ENCODE peak calls at places on chromosomes 7 and 10, in six cellular contexts. One of them, this sample, is unnamed.

GRCh38 chr10:122018951-122019413 is 30.0 kb downstream of the TACC2 start:
- DNase-seq in H1: no peak
- DNase-seq in dorsolateral prefrontal cortex: no peak
- DNase-seq in RWPE1: peak; percentile 78
- DNase-seq in endothelial cell of umbilical vein: no peak
- DNase-seq in sigmoid colon: no peak
- DNase-seq in this sample: no peak

GRCh38 chr10:116470768-116471415 is 43.2 kb downstream of the PNLIPRP3 start:
- DNase-seq in RWPE1: peak; percentile 76
- DNase-seq in endothelial cell of umbilical vein: no peak
- DNase-seq in dorsolateral prefrontal cortex: no peak
- DNase-seq in H1: peak; percentile 62
- DNase-seq in sigmoid colon: no peak
- DNase-seq in this sample: no peak

GRCh38 chr10:71285180-71285545 is 33.9 kb upstream of the SLC29A3 start:
- DNase-seq in RWPE1: peak; percentile 66
- DNase-seq in endothelial cell of umbilical vein: peak; percentile 36
- DNase-seq in sigmoid colon: no peak
- DNase-seq in dorsolateral prefrontal cortex: peak; percentile 54
- DNase-seq in H1: peak; percentile 85
- DNase-seq in this sample: peak; percentile 26

GRCh38 chr7:24932815-24933214 is 47.2 kb downstream of the OSBPL3 start:
- DNase-seq in dorsolateral prefrontal cortex: no peak
- DNase-seq in RWPE1: no peak
- DNase-seq in H1: no peak
- DNase-seq in endothelial cell of umbilical vein: no peak
- DNase-seq in sigmoid colon: no peak
- DNase-seq in this sample: peak; percentile 18

GRCh38 chr10:79354141-79354540 is 6.9 kb downstream of the PPIF start:
- DNase-seq in RWPE1: no peak
- DNase-seq in sigmoid colon: no peak
- DNase-seq in dorsolateral prefrontal cortex: no peak
- DNase-seq in H1: no peak
- DNase-seq in endothelial cell of umbilical vein: no peak
- DNase-seq in this sample: no peak

GRCh38 chr10:87579563-87579962 is 74.9 kb downstream of the MINPP1 start:
- DNase-seq in sigmoid colon: no peak
- DNase-seq in dorsolateral prefrontal cortex: no peak
- DNase-seq in RWPE1: no peak
- DNase-seq in H1: no peak
- DNase-seq in endothelial cell of umbilical vein: no peak
- DNase-seq in this sample: no peak

GRCh38 chr10:6721480-6721879 is 141.4 kb upstream of the PRKCQ start:
- DNase-seq in sigmoid colon: peak; percentile 85
- DNase-seq in H1: no peak
- DNase-seq in dorsolateral prefrontal cortex: no peak
- DNase-seq in endothelial cell of umbilical vein: peak; percentile 94
- DNase-seq in RWPE1: peak; percentile 90
- DNase-seq in this sample: no peak

GRCh38 chr7:13988765-13989137 is 715 bp downstream of the ETV1 start:
- DNase-seq in sigmoid colon: no peak
- DNase-seq in RWPE1: no peak
- DNase-seq in dorsolateral prefrontal cortex: no peak
- DNase-seq in endothelial cell of umbilical vein: peak; percentile 67
- DNase-seq in H1: no peak
- DNase-seq in this sample: no peak

GRCh38 chr10:19656420-19657042 is 159.7 kb upstream of the PLXDC2 start:
- DNase-seq in H1: no peak
- DNase-seq in RWPE1: no peak
- DNase-seq in endothelial cell of umbilical vein: no peak
- DNase-seq in sigmoid colon: no peak
- DNase-seq in dorsolateral prefrontal cortex: no peak
- DNase-seq in this sample: no peak

GRCh38 chr10:103433858-103434257 is 18.3 kb downstream of the CALHM2 start:
- DNase-seq in H1: no peak
- DNase-seq in endothelial cell of umbilical vein: no peak
- DNase-seq in RWPE1: no peak
- DNase-seq in sigmoid colon: no peak
- DNase-seq in dorsolateral prefrontal cortex: no peak
- DNase-seq in this sample: no peak

GRCh38 chr7:136530831-136531230 is 337.6 kb upstream of the CHRM2 start:
- DNase-seq in dorsolateral prefrontal cortex: no peak
- DNase-seq in RWPE1: no peak
- DNase-seq in endothelial cell of umbilical vein: no peak
- DNase-seq in sigmoid colon: no peak
- DNase-seq in H1: no peak
- DNase-seq in this sample: no peak

GRCh38 chr10:100829933-100830727 is 82.6 kb upstream of the SLF2 start:
- DNase-seq in sigmoid colon: peak; percentile 53
- DNase-seq in H1: no peak
- DNase-seq in endothelial cell of umbilical vein: no peak
- DNase-seq in RWPE1: no peak
- DNase-seq in dorsolateral prefrontal cortex: no peak
- DNase-seq in this sample: no peak

GRCh38 chr10:6562221-6562620 is 17.9 kb downstream of the PRKCQ start:
- DNase-seq in sigmoid colon: no peak
- DNase-seq in RWPE1: no peak
- DNase-seq in H1: no peak
- DNase-seq in dorsolateral prefrontal cortex: no peak
- DNase-seq in endothelial cell of umbilical vein: no peak
- DNase-seq in this sample: no peak

GRCh38 chr7:145903658-145904057 is 212.9 kb upstream of the CNTNAP2 start:
- DNase-seq in H1: no peak
- DNase-seq in endothelial cell of umbilical vein: no peak
- DNase-seq in sigmoid colon: no peak
- DNase-seq in dorsolateral prefrontal cortex: no peak
- DNase-seq in RWPE1: no peak
- DNase-seq in this sample: no peak

GRCh38 chr7:107494315-107494751 is 24.5 kb downstream of the GPR22 start:
- DNase-seq in RWPE1: no peak
- DNase-seq in H1: no peak
- DNase-seq in endothelial cell of umbilical vein: no peak
- DNase-seq in dorsolateral prefrontal cortex: no peak
- DNase-seq in sigmoid colon: no peak
- DNase-seq in this sample: no peak

GRCh38 chr7:116598278-116598677 is 73.4 kb downstream of the CAV1 start:
- DNase-seq in RWPE1: no peak
- DNase-seq in endothelial cell of umbilical vein: no peak
- DNase-seq in sigmoid colon: no peak
- DNase-seq in dorsolateral prefrontal cortex: peak; percentile 33
- DNase-seq in H1: no peak
- DNase-seq in this sample: no peak

DNA sequence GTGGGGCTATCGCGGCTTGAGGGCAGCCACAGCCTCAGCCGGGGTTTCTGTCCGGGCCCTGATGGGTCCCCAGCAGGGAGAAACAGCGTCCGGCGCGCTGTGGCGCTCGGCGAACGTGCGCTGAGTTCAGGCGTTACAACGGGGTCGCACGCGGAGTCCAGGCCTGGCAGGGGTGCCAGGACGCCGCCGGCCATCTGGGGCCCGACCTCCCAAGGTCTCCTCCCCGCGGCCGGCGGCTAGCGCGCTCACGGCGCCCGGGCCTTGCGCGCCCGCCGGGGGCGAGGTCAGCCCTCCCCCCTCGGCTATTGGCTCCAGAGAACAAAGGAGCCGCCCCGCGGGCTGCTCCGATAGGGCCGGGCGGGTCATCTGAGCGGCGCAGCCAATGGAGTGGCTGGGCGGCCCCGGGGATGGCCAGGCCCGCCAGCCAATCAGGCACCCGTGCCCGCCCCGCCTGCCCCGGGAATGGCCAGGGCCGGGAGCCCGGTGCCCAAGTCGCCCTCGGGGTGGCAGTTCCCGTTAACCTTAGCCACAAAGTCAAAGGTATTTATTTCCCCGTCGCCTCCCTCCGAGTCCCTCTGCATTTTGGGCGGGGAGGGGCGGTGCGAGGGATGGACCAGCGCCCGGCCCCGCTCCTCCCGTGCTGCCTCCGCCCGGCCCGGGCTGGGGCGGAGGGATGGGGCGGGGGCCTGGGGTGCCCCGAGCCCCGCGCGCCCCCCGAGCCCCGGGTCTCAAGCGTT is at the start of gene ZNF775:
- DNase-seq in H1: peak; percentile 93
- DNase-seq in sigmoid colon: peak; percentile 98
- DNase-seq in RWPE1: peak; percentile 99
- DNase-seq in endothelial cell of umbilical vein: peak; percentile 93
- DNase-seq in dorsolateral prefrontal cortex: peak; percentile 91
- DNase-seq in this sample: peak; percentile 90
- TF ChIP-seq CTCF in H1: no peak
- TF ChIP-seq CTCF in sigmoid colon: no peak
- TF ChIP-seq CTCF in RWPE1: no peak
- TF ChIP-seq CTCF in endothelial cell of umbilical vein: no peak
- TF ChIP-seq CTCF in dorsolateral prefrontal cortex: no peak
- TF ChIP-seq CTCF in this sample: no peak

GRCh38 chr10:70115948-70116682 is 16.5 kb downstream of the AIFM2 start:
- DNase-seq in dorsolateral prefrontal cortex: peak; percentile 47
- DNase-seq in RWPE1: peak; percentile 76
- DNase-seq in H1: peak; percentile 84
- DNase-seq in endothelial cell of umbilical vein: peak; percentile 35
- DNase-seq in sigmoid colon: peak; percentile 74
- DNase-seq in this sample: peak; percentile 31

GRCh38 chr10:70118196-70118595 is 14.4 kb downstream of the AIFM2 start:
- DNase-seq in RWPE1: no peak
- DNase-seq in dorsolateral prefrontal cortex: no peak
- DNase-seq in endothelial cell of umbilical vein: no peak
- DNase-seq in sigmoid colon: no peak
- DNase-seq in H1: no peak
- DNase-seq in this sample: no peak

GRCh38 chr10:70111496-70111895 is 21.1 kb downstream of the AIFM2 start:
- DNase-seq in RWPE1: no peak
- DNase-seq in dorsolateral prefrontal cortex: no peak
- DNase-seq in H1: no peak
- DNase-seq in sigmoid colon: no peak
- DNase-seq in endothelial cell of umbilical vein: no peak
- DNase-seq in this sample: no peak

GRCh38 chr10:70117646-70118045 is 15.0 kb downstream of the AIFM2 start:
- DNase-seq in dorsolateral prefrontal cortex: no peak
- DNase-seq in sigmoid colon: no peak
- DNase-seq in endothelial cell of umbilical vein: no peak
- DNase-seq in H1: no peak
- DNase-seq in RWPE1: no peak
- DNase-seq in this sample: no peak

DNA sequence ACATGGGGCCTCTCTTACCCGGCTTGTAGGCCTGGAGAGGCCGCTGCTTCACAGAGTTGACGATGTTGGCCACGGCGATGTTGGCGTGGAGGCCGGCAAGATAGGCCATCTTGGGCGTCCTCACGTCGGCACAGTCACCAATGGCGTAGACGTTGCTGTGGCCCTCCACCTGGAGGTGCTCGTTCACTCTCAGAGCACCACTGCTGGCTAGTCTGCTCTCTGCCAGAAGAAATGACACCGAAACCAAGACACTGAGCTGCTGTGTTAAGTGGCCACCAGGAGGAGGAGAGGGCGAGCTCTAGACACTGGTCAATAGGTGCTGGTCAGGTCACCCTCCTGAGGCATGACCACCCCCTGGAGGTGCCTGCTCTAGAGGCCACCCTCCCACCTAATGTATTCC is 17.7 kb downstream of the AIFM2 start:
- DNase-seq in sigmoid colon: no peak
- DNase-seq in H1: no peak
- DNase-seq in RWPE1: no peak
- DNase-seq in dorsolateral prefrontal cortex: no peak
- DNase-seq in endothelial cell of umbilical vein: no peak
- DNase-seq in this sample: no peak
- TF ChIP-seq CTCF in sigmoid colon: no peak
- TF ChIP-seq CTCF in H1: peak; percentile 39
- TF ChIP-seq CTCF in RWPE1: no peak
- TF ChIP-seq CTCF in dorsolateral prefrontal cortex: no peak
- TF ChIP-seq CTCF in endothelial cell of umbilical vein: no peak
- TF ChIP-seq CTCF in this sample: no peak

GRCh38 chr7:127632276-127632910 is 14.5 kb upstream of the PAX4 start:
- DNase-seq in endothelial cell of umbilical vein: no peak
- DNase-seq in dorsolateral prefrontal cortex: no peak
- DNase-seq in RWPE1: no peak
- DNase-seq in sigmoid colon: no peak
- DNase-seq in H1: no peak
- DNase-seq in this sample: no peak

GRCh38 chr7:127629268-127629854 is 11.4 kb upstream of the PAX4 start:
- DNase-seq in endothelial cell of umbilical vein: no peak
- DNase-seq in RWPE1: peak; percentile 25
- DNase-seq in dorsolateral prefrontal cortex: no peak
- DNase-seq in H1: peak; percentile 94
- DNase-seq in sigmoid colon: no peak
- DNase-seq in this sample: no peak

GRCh38 chr7:127628445-127628844 is 10.5 kb upstream of the PAX4 start:
- DNase-seq in RWPE1: no peak
- DNase-seq in sigmoid colon: no peak
- DNase-seq in dorsolateral prefrontal cortex: no peak
- DNase-seq in H1: peak; percentile 65
- DNase-seq in endothelial cell of umbilical vein: peak; percentile 19
- DNase-seq in this sample: no peak
- TF ChIP-seq CTCF in RWPE1: no peak
- TF ChIP-seq CTCF in sigmoid colon: no peak
- TF ChIP-seq CTCF in dorsolateral prefrontal cortex: no peak
- TF ChIP-seq CTCF in H1: peak; percentile 63
- TF ChIP-seq CTCF in endothelial cell of umbilical vein: peak; percentile 23
- TF ChIP-seq CTCF in this sample: no peak

GRCh38 chr10:23338886-23339285 is 5.7 kb downstream of the C10orf67 start:
- DNase-seq in sigmoid colon: no peak
- DNase-seq in dorsolateral prefrontal cortex: no peak
- DNase-seq in RWPE1: no peak
- DNase-seq in endothelial cell of umbilical vein: no peak
- DNase-seq in H1: no peak
- DNase-seq in this sample: no peak

GRCh38 chr10:23340346-23340745 is 4.3 kb downstream of the C10orf67 start:
- DNase-seq in RWPE1: no peak
- DNase-seq in endothelial cell of umbilical vein: no peak
- DNase-seq in H1: no peak
- DNase-seq in dorsolateral prefrontal cortex: no peak
- DNase-seq in sigmoid colon: no peak
- DNase-seq in this sample: no peak

GRCh38 chr10:23337616-23338015 is 7.0 kb downstream of the C10orf67 start:
- DNase-seq in RWPE1: no peak
- DNase-seq in dorsolateral prefrontal cortex: no peak
- DNase-seq in sigmoid colon: no peak
- DNase-seq in H1: no peak
- DNase-seq in endothelial cell of umbilical vein: no peak
- DNase-seq in this sample: no peak

GRCh38 chr10:23341004-23341403 is 3.6 kb downstream of the C10orf67 start:
- DNase-seq in endothelial cell of umbilical vein: no peak
- DNase-seq in RWPE1: no peak
- DNase-seq in sigmoid colon: no peak
- DNase-seq in dorsolateral prefrontal cortex: no peak
- DNase-seq in H1: no peak
- DNase-seq in this sample: no peak

DNA sequence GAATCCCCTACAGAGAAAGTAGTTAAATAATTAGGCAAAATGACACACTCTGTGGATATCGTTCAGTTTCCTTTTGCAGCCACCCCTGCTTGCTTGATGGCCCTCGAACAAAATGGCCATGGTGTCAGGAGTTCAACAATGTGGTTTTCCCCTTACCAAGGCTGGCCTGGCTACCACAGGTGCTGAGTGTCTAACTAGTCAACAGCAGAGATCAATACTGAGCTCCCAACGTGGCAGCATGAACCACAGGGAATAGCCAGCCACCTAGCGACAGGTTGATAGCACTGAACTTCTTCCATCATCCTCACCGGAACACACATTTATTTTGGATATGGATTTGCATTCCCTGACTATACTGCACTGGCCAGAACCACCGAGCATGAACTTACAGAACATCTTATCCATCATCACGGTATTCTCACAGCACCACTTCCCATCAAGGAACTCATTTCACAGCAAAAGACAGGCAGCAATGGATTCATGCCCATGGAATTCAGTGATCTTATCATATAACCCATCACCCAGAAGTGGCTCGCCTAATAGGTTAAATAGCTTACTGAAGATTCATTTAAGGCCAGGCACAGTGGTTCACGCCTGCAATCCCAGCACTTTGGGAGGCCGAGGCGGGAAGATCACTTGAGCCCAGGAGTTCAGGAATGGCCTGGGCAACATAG is 6.3 kb downstream of the C10orf67 start:
- DNase-seq in RWPE1: no peak
- DNase-seq in H1: no peak
- DNase-seq in endothelial cell of umbilical vein: no peak
- DNase-seq in dorsolateral prefrontal cortex: no peak
- DNase-seq in sigmoid colon: no peak
- DNase-seq in this sample: no peak
- TF ChIP-seq CTCF in RWPE1: no peak
- TF ChIP-seq CTCF in H1: peak; percentile 65
- TF ChIP-seq CTCF in endothelial cell of umbilical vein: no peak
- TF ChIP-seq CTCF in dorsolateral prefrontal cortex: no peak
- TF ChIP-seq CTCF in sigmoid colon: no peak
- TF ChIP-seq CTCF in this sample: no peak